ENCODE peak calls at places on chromosomes 4 and X, in six cellular contexts. Q is T-cell, K is ELR, E is cardiac muscle cell, M is colonic mucosa, P is omental fat pad. R is an unnamed sample.

GRCh38 chr4:163332526-163333405 is at the start of gene NPY1R:
- DNase-seq in Q (no peak), K (peak), E (peak), M (peak), P (no peak), R (no peak)

GRCh38 chrX:102846544-102847236 is 90.4 kb upstream of the RAB40AL start:
- DNase-seq in Q (no peak), K (peak), E (no peak), M (no peak), P (no peak), R (no peak)

GRCh38 chr4:80931645-80932215 is 98.8 kb upstream of the BMP3 start:
- DNase-seq in Q (no peak), K (no peak), E (no peak), M (no peak), P (no peak), R (no peak)

GRCh38 chr4:17468638-17469221 is 43.2 kb downstream of the QDPR start:
- DNase-seq in Q (no peak), K (peak), E (peak), M (no peak), P (no peak), R (no peak)

GRCh38 chr4:108345862-108346530 is 177.3 kb upstream of the LEF1 start:
- DNase-seq in Q (no peak), K (peak), E (no peak), M (no peak), P (no peak), R (no peak)

GRCh38 chrX:54358424-54359211 is 772 bp upstream of the WNK3 start:
- DNase-seq in Q (peak), K (no peak), E (peak), M (peak), P (no peak), R (peak)

GRCh38 chr4:160373911-160374310 is 1271.0 kb downstream of the RAPGEF2 start:
- DNase-seq in Q (no peak), K (peak), E (no peak), M (no peak), P (no peak), R (no peak)

GRCh38 chrX:110168585-110168984 is 149.3 kb downstream of the AMMECR1 start:
- DNase-seq in Q (no peak), K (peak), E (no peak), M (no peak), P (no peak), R (no peak)

GRCh38 chrX:153517941-153518834 is 746 bp downstream of the ATP2B3 start:
- DNase-seq in Q (no peak), K (no peak), E (no peak), M (no peak), P (no peak), R (no peak)

R was measured in stimulated activated naive CD4-positive, alpha-beta T cell.